ENCODE peak calls at places on chromosomes 2 and 18, in six cellular contexts. One of them, this sample, is unnamed.

GRCh38 chr2:29014811-29015414 is 33.8 kb downstream of the TOGARAM2 start:
- DNase-seq in HCT116: no peak
- DNase-seq in vagina: no peak
- DNase-seq in uterus: no peak
- DNase-seq in transverse colon: peak; percentile 59
- DNase-seq in body of pancreas: no peak
- DNase-seq in this sample: no peak

GRCh38 chr2:142299021-142299420 is 168.2 kb upstream of the LRP1B start:
- DNase-seq in HCT116: no peak
- DNase-seq in vagina: no peak
- DNase-seq in uterus: no peak
- DNase-seq in transverse colon: no peak
- DNase-seq in body of pancreas: no peak
- DNase-seq in this sample: no peak

GRCh38 chr2:71951067-71951436 is 196.6 kb downstream of the CYP26B1 start:
- DNase-seq in HCT116: no peak
- DNase-seq in vagina: no peak
- DNase-seq in uterus: no peak
- DNase-seq in transverse colon: no peak
- DNase-seq in body of pancreas: no peak
- DNase-seq in this sample: no peak

GRCh38 chr2:34317797-34318196 is 718.7 kb upstream of the FAM98A start:
- DNase-seq in HCT116: no peak
- DNase-seq in vagina: no peak
- DNase-seq in uterus: no peak
- DNase-seq in transverse colon: no peak
- DNase-seq in body of pancreas: no peak
- DNase-seq in this sample: no peak

GRCh38 chr2:126785236-126785635 is 113.5 kb upstream of the TEX51 start:
- DNase-seq in HCT116: no peak
- DNase-seq in vagina: no peak
- DNase-seq in uterus: no peak
- DNase-seq in transverse colon: no peak
- DNase-seq in body of pancreas: no peak
- DNase-seq in this sample: no peak

GRCh38 chr2:218368621-218369153 is 12.0 kb downstream of the CATIP start:
- DNase-seq in HCT116: no peak
- DNase-seq in vagina: no peak
- DNase-seq in uterus: peak; percentile 63
- DNase-seq in transverse colon: peak; percentile 47
- DNase-seq in body of pancreas: no peak
- DNase-seq in this sample: no peak

GRCh38 chr2:196528486-196529223 is 110.9 kb upstream of the CCDC150 start:
- DNase-seq in HCT116: no peak
- DNase-seq in vagina: no peak
- DNase-seq in uterus: no peak
- DNase-seq in transverse colon: no peak
- DNase-seq in body of pancreas: no peak
- DNase-seq in this sample: no peak

GRCh38 chr18:76212958-76213357 is 282.1 kb downstream of the ZNF516 start:
- DNase-seq in HCT116: no peak
- DNase-seq in vagina: no peak
- DNase-seq in uterus: no peak
- DNase-seq in transverse colon: no peak
- DNase-seq in body of pancreas: no peak
- DNase-seq in this sample: no peak

GRCh38 chr18:58416704-58417683 is 211.9 kb downstream of the ALPK2 start:
- DNase-seq in HCT116: no peak
- DNase-seq in vagina: no peak
- DNase-seq in uterus: no peak
- DNase-seq in transverse colon: no peak
- DNase-seq in body of pancreas: peak; percentile 23
- DNase-seq in this sample: no peak

GRCh38 chr2:230157300-230157699 is 62.5 kb downstream of the SP110 start:
- DNase-seq in HCT116: no peak
- DNase-seq in vagina: no peak
- DNase-seq in uterus: no peak
- DNase-seq in transverse colon: no peak
- DNase-seq in body of pancreas: no peak
- DNase-seq in this sample: no peak

GRCh38 chr2:141437521-141437920 is 693.3 kb downstream of the LRP1B start:
- DNase-seq in HCT116: no peak
- DNase-seq in vagina: no peak
- DNase-seq in uterus: no peak
- DNase-seq in transverse colon: no peak
- DNase-seq in body of pancreas: no peak
- DNase-seq in this sample: no peak

GRCh38 chr2:27016801-27017325 is 15.9 kb upstream of the TMEM214 start:
- DNase-seq in HCT116: peak; percentile 50
- DNase-seq in vagina: no peak
- DNase-seq in uterus: peak; percentile 49
- DNase-seq in transverse colon: peak; percentile 66
- DNase-seq in body of pancreas: peak; percentile 65
- DNase-seq in this sample: peak; percentile 74

GRCh38 chr18:70991577-70991976 is 702.7 kb downstream of the SOCS6 start:
- DNase-seq in HCT116: no peak
- DNase-seq in vagina: no peak
- DNase-seq in uterus: no peak
- DNase-seq in transverse colon: no peak
- DNase-seq in body of pancreas: no peak
- DNase-seq in this sample: no peak

GRCh38 chr18:79366177-79367094 is 29.3 kb upstream of the NFATC1 start:
- DNase-seq in HCT116: no peak
- DNase-seq in vagina: no peak
- DNase-seq in uterus: no peak
- DNase-seq in transverse colon: no peak
- DNase-seq in body of pancreas: no peak
- DNase-seq in this sample: no peak

GRCh38 chr2:189601043-189601442 is 20.5 kb upstream of the SLC40A1 start:
- DNase-seq in HCT116: no peak
- DNase-seq in vagina: no peak
- DNase-seq in uterus: no peak
- DNase-seq in transverse colon: no peak
- DNase-seq in body of pancreas: no peak
- DNase-seq in this sample: no peak

GRCh38 chr18:25239636-25240468 is 112.1 kb downstream of the ZNF521 start:
- DNase-seq in HCT116: no peak
- DNase-seq in vagina: no peak
- DNase-seq in uterus: no peak
- DNase-seq in transverse colon: no peak
- DNase-seq in body of pancreas: no peak
- DNase-seq in this sample: peak; percentile 73

GRCh38 chr2:5539281-5540211 is 152.6 kb upstream of the SOX11 start:
- DNase-seq in HCT116: no peak
- DNase-seq in vagina: no peak
- DNase-seq in uterus: no peak
- DNase-seq in transverse colon: no peak
- DNase-seq in body of pancreas: no peak
- DNase-seq in this sample: no peak

GRCh38 chr2:40820319-40820718 is 368.4 kb upstream of the SLC8A1 start:
- DNase-seq in HCT116: no peak
- DNase-seq in vagina: no peak
- DNase-seq in uterus: no peak
- DNase-seq in transverse colon: no peak
- DNase-seq in body of pancreas: no peak
- DNase-seq in this sample: no peak

GRCh38 chr2:60759654-60760053 is 3.6 kb downstream of the PAPOLG start:
- DNase-seq in HCT116: no peak
- DNase-seq in vagina: no peak
- DNase-seq in uterus: no peak
- DNase-seq in transverse colon: no peak
- DNase-seq in body of pancreas: no peak
- DNase-seq in this sample: no peak

DNA sequence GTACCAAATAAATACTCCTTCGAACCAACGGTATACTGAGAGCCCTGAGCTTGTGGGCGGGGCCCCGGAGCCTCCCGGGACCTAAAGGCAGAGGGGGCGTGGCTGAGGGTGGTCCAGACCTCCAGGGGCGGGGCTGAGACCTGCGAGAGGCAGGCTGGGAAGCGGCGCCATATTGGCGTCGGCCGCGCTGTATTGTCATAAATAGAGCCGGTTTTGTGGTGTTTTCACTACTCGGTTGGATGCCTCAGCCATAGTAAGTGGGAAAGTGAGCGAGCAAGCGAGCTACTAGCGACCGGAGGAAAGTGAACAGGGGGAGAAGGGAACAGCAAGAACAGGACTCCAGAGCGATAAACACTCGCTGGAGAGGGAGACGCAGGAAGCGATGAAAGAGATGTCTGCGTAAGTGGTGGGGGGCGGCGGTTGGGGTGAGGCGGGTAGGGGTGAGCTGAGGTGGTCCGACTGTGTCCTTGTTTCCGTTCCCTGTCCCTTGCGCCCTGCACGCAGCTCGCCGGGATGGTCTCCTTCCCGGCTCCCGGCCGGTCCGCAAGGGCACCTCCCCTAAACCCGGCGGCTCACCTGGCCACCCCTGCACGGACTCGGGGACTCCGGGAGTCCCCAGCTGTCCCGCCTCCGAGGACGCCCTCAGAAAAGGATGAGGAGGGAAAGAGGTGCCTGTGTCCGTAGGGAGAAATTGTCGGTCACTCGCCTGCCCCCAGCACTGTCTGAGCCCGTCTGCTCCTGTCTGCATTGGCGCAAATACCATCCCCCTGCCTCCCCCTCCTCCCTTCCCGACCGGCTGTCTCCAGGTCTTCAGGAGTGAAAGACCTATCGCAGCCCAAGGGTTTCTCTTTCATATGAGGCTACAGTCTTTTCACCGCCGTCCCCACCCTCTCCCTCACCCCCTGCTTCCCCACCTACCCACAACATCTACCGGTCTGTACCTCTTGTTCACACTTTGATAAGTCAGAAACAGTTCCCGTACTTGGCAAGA is at the start of gene PAPOLG:
- DNase-seq in HCT116: peak; percentile 76
- DNase-seq in vagina: no peak
- DNase-seq in uterus: peak; percentile 95
- DNase-seq in transverse colon: peak; percentile 98
- DNase-seq in body of pancreas: peak; percentile 95
- DNase-seq in this sample: peak; percentile 93
- TF ChIP-seq POLR2A in HCT116: peak; percentile 95
- TF ChIP-seq POLR2A in vagina: no peak
- TF ChIP-seq POLR2A in uterus: peak; percentile 83
- TF ChIP-seq POLR2A in transverse colon: peak; percentile 75
- TF ChIP-seq POLR2A in body of pancreas: peak; percentile 81
- TF ChIP-seq POLR2A in this sample: peak; percentile 86

DNA sequence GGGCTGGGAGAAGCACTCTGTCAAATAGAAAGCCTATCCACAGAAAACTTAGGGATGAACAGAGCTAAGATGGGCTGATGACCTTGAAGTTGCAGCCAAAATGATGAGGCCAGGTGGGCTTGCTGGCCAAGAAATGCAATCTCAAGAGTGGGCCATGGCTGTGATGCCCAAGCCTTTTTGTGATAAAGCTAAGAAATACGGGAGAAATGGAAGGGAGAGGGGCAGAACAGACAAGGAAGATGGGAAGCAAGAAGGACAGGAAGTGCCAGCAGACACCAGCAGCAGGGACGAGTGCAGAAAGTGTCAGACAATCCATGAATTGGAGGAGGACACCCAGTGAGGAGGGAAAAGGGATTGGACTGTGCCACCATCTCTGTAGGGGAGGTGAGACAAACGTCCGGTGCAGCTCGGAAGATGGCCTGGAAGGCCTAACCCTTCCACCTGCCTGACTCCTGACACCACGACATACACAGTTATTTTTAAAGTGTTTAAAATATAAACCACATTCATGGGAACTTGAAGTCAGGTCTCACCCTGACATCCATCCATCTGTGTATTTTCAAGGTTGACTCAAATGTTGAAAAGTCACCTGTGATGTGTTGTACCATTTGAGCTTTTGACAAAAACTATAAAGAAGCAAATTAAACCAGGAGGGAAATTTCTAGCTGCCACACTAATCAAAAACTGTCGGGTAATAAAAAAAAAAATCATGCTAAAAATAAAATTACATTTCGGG is 105.5 kb downstream of the BCL2 start:
- DNase-seq in HCT116: no peak
- DNase-seq in vagina: no peak
- DNase-seq in uterus: no peak
- DNase-seq in transverse colon: no peak
- DNase-seq in body of pancreas: no peak
- DNase-seq in this sample: no peak
- TF ChIP-seq POLR2A in HCT116: no peak
- TF ChIP-seq POLR2A in vagina: no peak
- TF ChIP-seq POLR2A in uterus: no peak
- TF ChIP-seq POLR2A in transverse colon: no peak
- TF ChIP-seq POLR2A in body of pancreas: no peak
- TF ChIP-seq POLR2A in this sample: no peak

DNA sequence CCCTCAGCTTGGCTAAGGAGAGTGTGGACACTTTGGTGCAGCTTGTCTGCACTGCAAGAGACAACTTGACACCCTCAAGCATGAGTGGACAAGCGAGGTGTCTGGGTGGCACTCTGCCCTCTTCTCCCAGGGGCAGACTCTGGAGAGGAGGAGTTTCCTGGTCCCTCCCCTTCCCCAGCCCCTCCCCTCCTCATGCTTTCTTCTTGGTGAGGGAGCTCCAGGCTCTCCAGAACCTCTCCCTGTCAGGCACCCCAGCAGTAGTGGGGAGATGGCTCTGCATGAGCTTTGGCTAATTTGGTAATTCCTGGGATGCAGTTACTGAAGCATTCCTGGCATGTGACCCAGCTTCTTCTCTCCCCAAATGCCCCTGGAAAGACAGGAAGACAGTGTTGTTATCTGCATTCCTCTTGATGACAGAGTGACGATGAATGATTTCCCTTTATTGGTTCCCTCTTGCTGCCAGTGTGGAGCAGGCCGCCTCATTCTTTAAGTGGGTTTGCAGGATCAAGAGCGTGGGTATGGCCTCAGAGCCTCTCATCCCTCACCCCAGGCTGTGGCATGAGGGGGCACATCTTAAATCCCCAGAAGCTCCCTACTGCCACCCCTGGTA is 89.2 kb downstream of the STPG4 start:
- DNase-seq in HCT116: no peak
- DNase-seq in vagina: no peak
- DNase-seq in uterus: no peak
- DNase-seq in transverse colon: peak; percentile 60
- DNase-seq in body of pancreas: no peak
- DNase-seq in this sample: no peak
- TF ChIP-seq POLR2A in HCT116: no peak
- TF ChIP-seq POLR2A in vagina: no peak
- TF ChIP-seq POLR2A in uterus: no peak
- TF ChIP-seq POLR2A in transverse colon: peak; percentile 33
- TF ChIP-seq POLR2A in body of pancreas: no peak
- TF ChIP-seq POLR2A in this sample: no peak

GRCh38 chr2:233145726-233146125 is 85.6 kb downstream of the INPP5D start:
- DNase-seq in HCT116: no peak
- DNase-seq in vagina: no peak
- DNase-seq in uterus: no peak
- DNase-seq in transverse colon: no peak
- DNase-seq in body of pancreas: no peak
- DNase-seq in this sample: no peak

GRCh38 chr2:233146194-233146593 is 86.1 kb downstream of the INPP5D start:
- DNase-seq in HCT116: no peak
- DNase-seq in vagina: no peak
- DNase-seq in uterus: no peak
- DNase-seq in transverse colon: no peak
- DNase-seq in body of pancreas: no peak
- DNase-seq in this sample: no peak

GRCh38 chr2:233142355-233142897 is 82.3 kb downstream of the INPP5D start:
- DNase-seq in HCT116: no peak
- DNase-seq in vagina: no peak
- DNase-seq in uterus: no peak
- DNase-seq in transverse colon: no peak
- DNase-seq in body of pancreas: no peak
- DNase-seq in this sample: no peak

GRCh38 chr2:233141888-233142287 is 81.7 kb downstream of the INPP5D start:
- DNase-seq in HCT116: no peak
- DNase-seq in vagina: no peak
- DNase-seq in uterus: no peak
- DNase-seq in transverse colon: no peak
- DNase-seq in body of pancreas: no peak
- DNase-seq in this sample: no peak

GRCh38 chr2:233143700-233144331 is 83.7 kb downstream of the INPP5D start:
- DNase-seq in HCT116: no peak
- DNase-seq in vagina: no peak
- DNase-seq in uterus: no peak
- DNase-seq in transverse colon: no peak
- DNase-seq in body of pancreas: no peak
- DNase-seq in this sample: no peak
- TF ChIP-seq POLR2A in HCT116: no peak
- TF ChIP-seq POLR2A in vagina: no peak
- TF ChIP-seq POLR2A in uterus: no peak
- TF ChIP-seq POLR2A in transverse colon: no peak
- TF ChIP-seq POLR2A in body of pancreas: no peak
- TF ChIP-seq POLR2A in this sample: no peak

This sample was measured in erythroblast.